ENCODE peak calls at places on chromosomes 13 and 19, in four cellular contexts. One of them, this sample, is unnamed.

GRCh38 chr13:76016799-76017198 is 380.7 kb downstream of the LMO7 start:
- DNase-seq in spleen: no peak
- DNase-seq in stomach: no peak
- DNase-seq in GM12892: no peak
- DNase-seq in this sample: no peak

GRCh38 chr13:72889496-72889895 is 107.6 kb downstream of the PIBF1 start:
- DNase-seq in stomach: no peak
- DNase-seq in spleen: no peak
- DNase-seq in GM12892: no peak
- DNase-seq in this sample: no peak

GRCh38 chr19:44585371-44586141 is 27.8 kb upstream of the IGSF23 start:
- DNase-seq in spleen: no peak
- DNase-seq in stomach: no peak
- DNase-seq in GM12892: no peak
- DNase-seq in this sample: no peak

GRCh38 chr13:101382086-101382485 is 34.2 kb downstream of the NALCN start:
- DNase-seq in GM12892: no peak
- DNase-seq in spleen: no peak
- DNase-seq in stomach: no peak
- DNase-seq in this sample: no peak

GRCh38 chr19:33376423-33376822 is 2.9 kb downstream of the CEBPG start:
- DNase-seq in GM12892: no peak
- DNase-seq in stomach: peak
- DNase-seq in spleen: no peak
- DNase-seq in this sample: no peak

GRCh38 chr19:7658219-7658686 is 10.6 kb upstream of the RETN start:
- DNase-seq in spleen: no peak
- DNase-seq in GM12892: peak
- DNase-seq in stomach: no peak
- DNase-seq in this sample: no peak

GRCh38 chr19:33868821-33869412 is 72.2 kb downstream of the KCTD15 start:
- DNase-seq in stomach: peak
- DNase-seq in spleen: peak
- DNase-seq in GM12892: no peak
- DNase-seq in this sample: peak

GRCh38 chr13:18996627-18997051 is 185.0 kb downstream of the TUBA3C start:
- DNase-seq in spleen: no peak
- DNase-seq in stomach: peak
- DNase-seq in GM12892: no peak
- DNase-seq in this sample: no peak

GRCh38 chr19:38830039-38830733 is 1.4 kb downstream of the ECH1 start:
- DNase-seq in spleen: no peak
- DNase-seq in GM12892: no peak
- DNase-seq in stomach: no peak
- DNase-seq in this sample: no peak

GRCh38 chr13:112972867-112973576 is 4.0 kb downstream of the MCF2L start:
- DNase-seq in GM12892: no peak
- DNase-seq in spleen: peak
- DNase-seq in stomach: peak
- DNase-seq in this sample: no peak

GRCh38 chr13:111385182-111385857 is 64.9 kb downstream of the TEX29 start:
- DNase-seq in stomach: peak
- DNase-seq in spleen: peak
- DNase-seq in GM12892: no peak
- DNase-seq in this sample: no peak

GRCh38 chr13:54536112-54536511 is 1507.5 kb downstream of the OLFM4 start:
- DNase-seq in stomach: no peak
- DNase-seq in GM12892: no peak
- DNase-seq in spleen: no peak
- DNase-seq in this sample: no peak

GRCh38 chr19:35207391-35207871 is 21.1 kb downstream of the FAM187B start:
- DNase-seq in GM12892: no peak
- DNase-seq in spleen: no peak
- DNase-seq in stomach: no peak
- DNase-seq in this sample: no peak

GRCh38 chr13:80235131-80235530 is 105.8 kb downstream of the SPRY2 start:
- DNase-seq in GM12892: no peak
- DNase-seq in spleen: no peak
- DNase-seq in stomach: no peak
- DNase-seq in this sample: no peak

GRCh38 chr13:47945738-47946137 is 55.3 kb downstream of the SUCLA2 start:
- DNase-seq in stomach: no peak
- DNase-seq in spleen: no peak
- DNase-seq in GM12892: no peak
- DNase-seq in this sample: no peak

GRCh38 chr13:36888645-36889044 is 31.4 kb downstream of the SMAD9 start:
- DNase-seq in spleen: no peak
- DNase-seq in stomach: no peak
- DNase-seq in GM12892: no peak
- DNase-seq in this sample: no peak

GRCh38 chr19:11699931-11700794 is 38.6 kb downstream of the ZNF823 start:
- DNase-seq in GM12892: no peak
- DNase-seq in spleen: no peak
- DNase-seq in stomach: no peak
- DNase-seq in this sample: no peak

GRCh38 chr13:30376426-30377311 is 45.6 kb upstream of the UBE2L5 start:
- DNase-seq in stomach: peak
- DNase-seq in spleen: peak
- DNase-seq in GM12892: peak
- DNase-seq in this sample: no peak

GRCh38 chr19:40411125-40411842 is 1.9 kb downstream of the PRX start:
- DNase-seq in GM12892: no peak
- DNase-seq in stomach: no peak
- DNase-seq in spleen: no peak
- DNase-seq in this sample: peak

GRCh38 chr13:108525867-108526266 is 103.5 kb upstream of the MYO16 start:
- DNase-seq in GM12892: no peak
- DNase-seq in spleen: no peak
- DNase-seq in stomach: no peak
- DNase-seq in this sample: no peak

GRCh38 chr13:32905063-32905863 is 111.0 kb upstream of the KL start:
- DNase-seq in spleen: no peak
- DNase-seq in stomach: no peak
- DNase-seq in GM12892: peak
- DNase-seq in this sample: no peak

GRCh38 chr13:74039667-74040066 is 94.5 kb downstream of the KLF12 start:
- DNase-seq in stomach: no peak
- DNase-seq in spleen: no peak
- DNase-seq in GM12892: no peak
- DNase-seq in this sample: no peak

GRCh38 chr19:58374200-58374599 is 6.6 kb downstream of the ZNF837 start:
- DNase-seq in spleen: no peak
- DNase-seq in stomach: no peak
- DNase-seq in GM12892: no peak
- DNase-seq in this sample: no peak

GRCh38 chr19:47124937-47125668 is 5.5 kb upstream of the SAE1 start:
- DNase-seq in stomach: no peak
- DNase-seq in GM12892: peak
- DNase-seq in spleen: no peak
- DNase-seq in this sample: no peak

GRCh38 chr13:28531956-28532225 is 37.0 kb upstream of the FLT1 start:
- DNase-seq in stomach: no peak
- DNase-seq in spleen: no peak
- DNase-seq in GM12892: no peak
- DNase-seq in this sample: no peak

GRCh38 chr19:50003810-50004419 is 21.3 kb downstream of the VRK3 start:
- DNase-seq in stomach: peak
- DNase-seq in GM12892: peak
- DNase-seq in spleen: no peak
- DNase-seq in this sample: no peak
- TF ChIP-seq POLR2A in stomach: no peak
- TF ChIP-seq POLR2A in GM12892: no peak
- TF ChIP-seq POLR2A in spleen: no peak
- TF ChIP-seq POLR2A in this sample: no peak

GRCh38 chr19:32345261-32346207 is at the start of gene ZNF507:
- DNase-seq in spleen: peak
- DNase-seq in GM12892: peak
- DNase-seq in stomach: peak
- DNase-seq in this sample: no peak
- TF ChIP-seq POLR2AphosphoS5 in spleen: peak
- TF ChIP-seq POLR2AphosphoS5 in GM12892: peak
- TF ChIP-seq POLR2AphosphoS5 in stomach: no peak
- TF ChIP-seq POLR2AphosphoS5 in this sample: no peak

GRCh38 chr19:17127671-17128070 is 52.1 kb downstream of the MYO9B start:
- DNase-seq in spleen: no peak
- DNase-seq in GM12892: no peak
- DNase-seq in stomach: no peak
- DNase-seq in this sample: no peak

GRCh38 chr19:17128403-17128802 is 52.8 kb downstream of the MYO9B start:
- DNase-seq in GM12892: no peak
- DNase-seq in spleen: peak
- DNase-seq in stomach: no peak
- DNase-seq in this sample: no peak

GRCh38 chr19:17125052-17125727 is 49.6 kb downstream of the MYO9B start:
- DNase-seq in GM12892: peak
- DNase-seq in stomach: no peak
- DNase-seq in spleen: no peak
- DNase-seq in this sample: no peak

GRCh38 chr19:17124025-17124424 is 48.4 kb downstream of the MYO9B start:
- DNase-seq in spleen: no peak
- DNase-seq in GM12892: no peak
- DNase-seq in stomach: no peak
- DNase-seq in this sample: no peak

DNA sequence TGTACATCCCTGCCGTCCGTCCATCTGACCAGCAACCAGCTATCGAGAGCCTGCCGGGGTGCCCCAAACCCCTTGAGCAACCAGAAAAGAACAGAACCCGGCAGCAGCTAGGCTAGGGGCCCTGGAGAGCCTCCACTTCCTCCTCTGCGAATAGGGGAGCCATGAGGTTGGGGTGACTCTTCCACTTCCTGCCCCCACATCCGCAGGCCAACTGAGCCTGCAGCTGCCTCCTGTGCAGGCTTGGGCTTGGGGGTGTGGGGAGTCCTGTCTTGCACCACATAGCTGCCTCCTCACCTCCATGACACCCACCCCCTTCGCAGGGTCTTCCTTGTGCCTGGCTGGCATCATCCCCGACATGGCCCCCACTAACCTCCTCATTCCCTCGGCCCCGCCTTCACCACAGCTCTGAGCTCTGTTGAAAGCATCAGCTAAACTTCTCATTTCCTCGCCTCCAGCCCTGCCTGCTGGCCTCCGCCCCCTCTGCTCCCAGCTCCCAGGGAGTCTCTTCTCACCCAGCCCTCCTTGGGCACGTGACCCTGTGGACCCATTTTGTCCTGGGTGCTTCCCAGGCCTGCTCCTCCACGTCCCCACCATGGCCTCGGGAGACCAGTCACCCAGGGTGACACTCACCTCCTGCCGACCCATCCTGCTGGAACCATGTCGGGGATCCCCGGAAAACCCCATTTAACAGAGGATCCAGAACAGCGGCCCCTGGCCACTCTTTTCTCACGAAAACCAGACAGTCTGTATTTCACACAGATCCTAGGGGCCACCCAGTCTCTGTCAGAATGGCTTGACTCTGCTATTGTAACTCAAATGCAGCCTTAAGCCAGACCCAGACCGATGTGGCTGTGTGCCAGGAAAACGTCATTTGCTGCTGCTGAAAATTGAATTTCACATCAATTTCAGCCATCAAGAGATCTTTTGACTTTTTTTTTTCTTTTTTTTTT is 50.4 kb downstream of the MYO9B start:
- DNase-seq in spleen: peak
- DNase-seq in GM12892: peak
- DNase-seq in stomach: peak
- DNase-seq in this sample: no peak
- TF ChIP-seq POLR2A in spleen: no peak
- TF ChIP-seq POLR2A in GM12892: peak
- TF ChIP-seq POLR2A in stomach: no peak
- TF ChIP-seq POLR2A in this sample: no peak

GRCh38 chr13:49792550-49793324 is at the start of gene KPNA3:
- DNase-seq in spleen: peak
- DNase-seq in stomach: peak
- DNase-seq in GM12892: peak
- DNase-seq in this sample: peak
- TF ChIP-seq POLR2AphosphoS5 in spleen: peak
- TF ChIP-seq POLR2AphosphoS5 in stomach: peak
- TF ChIP-seq POLR2AphosphoS5 in GM12892: peak
- TF ChIP-seq POLR2AphosphoS5 in this sample: peak

GRCh38 chr19:19597809-19598306 is 20.6 kb downstream of the PBX4 start:
- DNase-seq in spleen: no peak
- DNase-seq in GM12892: peak
- DNase-seq in stomach: no peak
- DNase-seq in this sample: no peak
- TF ChIP-seq POLR2A in spleen: no peak
- TF ChIP-seq POLR2A in GM12892: peak
- TF ChIP-seq POLR2A in stomach: no peak
- TF ChIP-seq POLR2A in this sample: no peak

GRCh38 chr13:26656919-26657318 is 99.4 kb downstream of the WASF3 start:
- DNase-seq in spleen: no peak
- DNase-seq in GM12892: no peak
- DNase-seq in stomach: no peak
- DNase-seq in this sample: no peak
- TF ChIP-seq POLR2AphosphoS5 in spleen: no peak
- TF ChIP-seq POLR2AphosphoS5 in GM12892: no peak
- TF ChIP-seq POLR2AphosphoS5 in stomach: no peak
- TF ChIP-seq POLR2AphosphoS5 in this sample: no peak

DNA sequence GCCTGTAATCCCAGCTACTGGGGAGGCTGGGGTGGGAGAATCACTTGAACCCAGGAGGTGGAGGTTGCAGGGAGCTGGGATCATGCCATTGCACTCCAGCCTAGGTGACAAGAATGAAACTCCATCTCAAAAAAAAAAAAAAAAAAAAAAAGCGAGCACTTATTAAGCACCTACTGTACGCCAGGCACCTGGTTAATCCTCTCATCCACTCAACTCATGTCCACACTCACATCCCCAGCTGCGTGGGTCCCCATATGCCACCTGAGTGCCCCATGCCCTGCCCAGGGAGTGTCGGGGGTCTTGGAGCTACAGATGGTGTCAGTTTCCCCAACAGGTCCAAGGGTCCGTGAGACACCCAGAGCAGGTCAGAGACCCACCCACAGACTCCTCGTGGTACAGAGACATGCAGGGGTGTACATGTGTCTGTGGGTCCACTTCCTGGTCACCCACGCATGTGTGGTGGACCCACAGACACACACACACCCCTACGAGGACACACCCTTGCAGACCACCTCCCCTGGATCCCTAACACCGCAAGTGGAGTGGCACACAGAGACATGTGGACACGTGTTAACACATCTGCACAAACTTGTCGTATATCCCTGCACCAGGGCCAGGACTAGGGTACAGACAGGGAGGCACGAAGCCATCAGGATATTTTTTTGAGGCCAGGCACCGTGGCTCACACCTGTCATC is 3.5 kb downstream of the INSL3 start:
- DNase-seq in spleen: no peak
- DNase-seq in stomach: no peak
- DNase-seq in GM12892: no peak
- DNase-seq in this sample: no peak
- TF ChIP-seq POLR2A in spleen: no peak
- TF ChIP-seq POLR2A in stomach: no peak
- TF ChIP-seq POLR2A in GM12892: no peak
- TF ChIP-seq POLR2A in this sample: no peak

GRCh38 chr19:29694669-29695627 is 20.1 kb downstream of the C19orf12 start:
- DNase-seq in spleen: peak
- DNase-seq in stomach: peak
- DNase-seq in GM12892: peak
- DNase-seq in this sample: no peak
- TF ChIP-seq POLR2AphosphoS5 in spleen: peak
- TF ChIP-seq POLR2AphosphoS5 in stomach: no peak
- TF ChIP-seq POLR2AphosphoS5 in GM12892: no peak
- TF ChIP-seq POLR2AphosphoS5 in this sample: peak